ENCODE peak calls at places on chromosomes 1 and 21, in eight cellular contexts. One of them, this sample, is unnamed.

GRCh38 chr1:81562934-81563333 is 237.8 kb upstream of the ADGRL2 start:
- DNase-seq in effector memory CD4-positive, alpha-beta T cell: no peak
- DNase-seq in naive thymus-derived CD4-positive, alpha-beta T cell: no peak
- DNase-seq in activated CD4-positive, CD25-positive, alpha-beta regulatory T cell treated with anti-CD3 and anti-CD28 coated beads, Interleukin-2, amount 50 U/mL, for 72 hours: no peak
- DNase-seq in T-helper 9 cell: no peak
- DNase-seq in cerebellar nuclear complex: no peak
- DNase-seq in amniotic stem cell: no peak
- DNase-seq in ELF-1: no peak
- DNase-seq in this sample: no peak

GRCh38 chr1:57192256-57192655 is 226.4 kb upstream of the C8B start:
- DNase-seq in cerebellar nuclear complex: no peak
- DNase-seq in T-helper 9 cell: no peak
- DNase-seq in effector memory CD4-positive, alpha-beta T cell: no peak
- DNase-seq in activated CD4-positive, CD25-positive, alpha-beta regulatory T cell treated with anti-CD3 and anti-CD28 coated beads, Interleukin-2, amount 50 U/mL, for 72 hours: no peak
- DNase-seq in ELF-1: no peak
- DNase-seq in naive thymus-derived CD4-positive, alpha-beta T cell: no peak
- DNase-seq in amniotic stem cell: no peak
- DNase-seq in this sample: no peak

GRCh38 chr1:164771568-164772350 is 212.8 kb downstream of the PBX1 start:
- DNase-seq in T-helper 9 cell: no peak
- DNase-seq in naive thymus-derived CD4-positive, alpha-beta T cell: no peak
- DNase-seq in ELF-1: peak
- DNase-seq in cerebellar nuclear complex: no peak
- DNase-seq in effector memory CD4-positive, alpha-beta T cell: no peak
- DNase-seq in amniotic stem cell: no peak
- DNase-seq in activated CD4-positive, CD25-positive, alpha-beta regulatory T cell treated with anti-CD3 and anti-CD28 coated beads, Interleukin-2, amount 50 U/mL, for 72 hours: no peak
- DNase-seq in this sample: peak

GRCh38 chr1:171160181-171160580 is 24.9 kb upstream of the FMO2 start:
- DNase-seq in amniotic stem cell: no peak
- DNase-seq in T-helper 9 cell: no peak
- DNase-seq in activated CD4-positive, CD25-positive, alpha-beta regulatory T cell treated with anti-CD3 and anti-CD28 coated beads, Interleukin-2, amount 50 U/mL, for 72 hours: no peak
- DNase-seq in naive thymus-derived CD4-positive, alpha-beta T cell: no peak
- DNase-seq in cerebellar nuclear complex: no peak
- DNase-seq in effector memory CD4-positive, alpha-beta T cell: no peak
- DNase-seq in ELF-1: no peak
- DNase-seq in this sample: no peak

GRCh38 chr1:21553116-21553926 is 44.1 kb downstream of the ALPL start:
- DNase-seq in ELF-1: peak
- DNase-seq in amniotic stem cell: no peak
- DNase-seq in effector memory CD4-positive, alpha-beta T cell: no peak
- DNase-seq in cerebellar nuclear complex: no peak
- DNase-seq in activated CD4-positive, CD25-positive, alpha-beta regulatory T cell treated with anti-CD3 and anti-CD28 coated beads, Interleukin-2, amount 50 U/mL, for 72 hours: no peak
- DNase-seq in naive thymus-derived CD4-positive, alpha-beta T cell: no peak
- DNase-seq in T-helper 9 cell: no peak
- DNase-seq in this sample: no peak

GRCh38 chr1:8529901-8530300 is 212.0 kb downstream of the SLC45A1 start:
- DNase-seq in activated CD4-positive, CD25-positive, alpha-beta regulatory T cell treated with anti-CD3 and anti-CD28 coated beads, Interleukin-2, amount 50 U/mL, for 72 hours: no peak
- DNase-seq in ELF-1: no peak
- DNase-seq in T-helper 9 cell: no peak
- DNase-seq in naive thymus-derived CD4-positive, alpha-beta T cell: no peak
- DNase-seq in effector memory CD4-positive, alpha-beta T cell: no peak
- DNase-seq in cerebellar nuclear complex: no peak
- DNase-seq in amniotic stem cell: no peak
- DNase-seq in this sample: no peak

GRCh38 chr1:34976384-34977209 is 8.6 kb downstream of the TMEM35B start:
- DNase-seq in cerebellar nuclear complex: no peak
- DNase-seq in ELF-1: no peak
- DNase-seq in effector memory CD4-positive, alpha-beta T cell: no peak
- DNase-seq in activated CD4-positive, CD25-positive, alpha-beta regulatory T cell treated with anti-CD3 and anti-CD28 coated beads, Interleukin-2, amount 50 U/mL, for 72 hours: no peak
- DNase-seq in naive thymus-derived CD4-positive, alpha-beta T cell: no peak
- DNase-seq in T-helper 9 cell: no peak
- DNase-seq in amniotic stem cell: no peak
- DNase-seq in this sample: no peak

GRCh38 chr1:159000627-159001026 is 9.1 kb upstream of the IFI16 start:
- DNase-seq in T-helper 9 cell: no peak
- DNase-seq in ELF-1: peak
- DNase-seq in amniotic stem cell: peak
- DNase-seq in effector memory CD4-positive, alpha-beta T cell: no peak
- DNase-seq in cerebellar nuclear complex: no peak
- DNase-seq in naive thymus-derived CD4-positive, alpha-beta T cell: no peak
- DNase-seq in activated CD4-positive, CD25-positive, alpha-beta regulatory T cell treated with anti-CD3 and anti-CD28 coated beads, Interleukin-2, amount 50 U/mL, for 72 hours: no peak
- DNase-seq in this sample: peak

GRCh38 chr1:16617778-16618580 is 4.6 kb upstream of the NBPF1 start:
- DNase-seq in naive thymus-derived CD4-positive, alpha-beta T cell: no peak
- DNase-seq in effector memory CD4-positive, alpha-beta T cell: no peak
- DNase-seq in T-helper 9 cell: no peak
- DNase-seq in ELF-1: no peak
- DNase-seq in activated CD4-positive, CD25-positive, alpha-beta regulatory T cell treated with anti-CD3 and anti-CD28 coated beads, Interleukin-2, amount 50 U/mL, for 72 hours: no peak
- DNase-seq in cerebellar nuclear complex: no peak
- DNase-seq in amniotic stem cell: no peak
- DNase-seq in this sample: peak

GRCh38 chr1:38336308-38336707 is 289.7 kb upstream of the POU3F1 start:
- DNase-seq in activated CD4-positive, CD25-positive, alpha-beta regulatory T cell treated with anti-CD3 and anti-CD28 coated beads, Interleukin-2, amount 50 U/mL, for 72 hours: no peak
- DNase-seq in naive thymus-derived CD4-positive, alpha-beta T cell: no peak
- DNase-seq in T-helper 9 cell: no peak
- DNase-seq in ELF-1: no peak
- DNase-seq in effector memory CD4-positive, alpha-beta T cell: no peak
- DNase-seq in cerebellar nuclear complex: no peak
- DNase-seq in amniotic stem cell: no peak
- DNase-seq in this sample: no peak

GRCh38 chr1:111600886-111601386 is 18.7 kb upstream of the RAP1A start:
- DNase-seq in cerebellar nuclear complex: no peak
- DNase-seq in amniotic stem cell: no peak
- DNase-seq in T-helper 9 cell: no peak
- DNase-seq in activated CD4-positive, CD25-positive, alpha-beta regulatory T cell treated with anti-CD3 and anti-CD28 coated beads, Interleukin-2, amount 50 U/mL, for 72 hours: no peak
- DNase-seq in effector memory CD4-positive, alpha-beta T cell: no peak
- DNase-seq in ELF-1: no peak
- DNase-seq in naive thymus-derived CD4-positive, alpha-beta T cell: no peak
- DNase-seq in this sample: no peak

GRCh38 chr1:37056201-37056764 is 22.0 kb upstream of the GRIK3 start:
- DNase-seq in cerebellar nuclear complex: no peak
- DNase-seq in activated CD4-positive, CD25-positive, alpha-beta regulatory T cell treated with anti-CD3 and anti-CD28 coated beads, Interleukin-2, amount 50 U/mL, for 72 hours: no peak
- DNase-seq in ELF-1: peak
- DNase-seq in amniotic stem cell: no peak
- DNase-seq in naive thymus-derived CD4-positive, alpha-beta T cell: no peak
- DNase-seq in effector memory CD4-positive, alpha-beta T cell: no peak
- DNase-seq in T-helper 9 cell: no peak
- DNase-seq in this sample: no peak

GRCh38 chr21:41478319-41479177 is 29.4 kb downstream of the TMPRSS2 start:
- DNase-seq in activated CD4-positive, CD25-positive, alpha-beta regulatory T cell treated with anti-CD3 and anti-CD28 coated beads, Interleukin-2, amount 50 U/mL, for 72 hours: no peak
- DNase-seq in cerebellar nuclear complex: no peak
- DNase-seq in effector memory CD4-positive, alpha-beta T cell: no peak
- DNase-seq in ELF-1: peak
- DNase-seq in T-helper 9 cell: no peak
- DNase-seq in amniotic stem cell: no peak
- DNase-seq in naive thymus-derived CD4-positive, alpha-beta T cell: no peak
- DNase-seq in this sample: no peak

GRCh38 chr1:246784621-246785535 is 60.7 kb downstream of the SCCPDH start:
- DNase-seq in naive thymus-derived CD4-positive, alpha-beta T cell: peak
- DNase-seq in effector memory CD4-positive, alpha-beta T cell: no peak
- DNase-seq in amniotic stem cell: no peak
- DNase-seq in T-helper 9 cell: no peak
- DNase-seq in activated CD4-positive, CD25-positive, alpha-beta regulatory T cell treated with anti-CD3 and anti-CD28 coated beads, Interleukin-2, amount 50 U/mL, for 72 hours: no peak
- DNase-seq in cerebellar nuclear complex: no peak
- DNase-seq in ELF-1: no peak
- DNase-seq in this sample: no peak

GRCh38 chr1:162357681-162358266 is 18.9 kb downstream of the SPATA46 start:
- DNase-seq in activated CD4-positive, CD25-positive, alpha-beta regulatory T cell treated with anti-CD3 and anti-CD28 coated beads, Interleukin-2, amount 50 U/mL, for 72 hours: no peak
- DNase-seq in effector memory CD4-positive, alpha-beta T cell: no peak
- DNase-seq in naive thymus-derived CD4-positive, alpha-beta T cell: no peak
- DNase-seq in cerebellar nuclear complex: no peak
- DNase-seq in amniotic stem cell: peak
- DNase-seq in ELF-1: peak
- DNase-seq in T-helper 9 cell: no peak
- DNase-seq in this sample: no peak

GRCh38 chr1:220457982-220458381 is 70.0 kb upstream of the MARK1 start:
- DNase-seq in naive thymus-derived CD4-positive, alpha-beta T cell: no peak
- DNase-seq in effector memory CD4-positive, alpha-beta T cell: no peak
- DNase-seq in amniotic stem cell: no peak
- DNase-seq in ELF-1: no peak
- DNase-seq in cerebellar nuclear complex: no peak
- DNase-seq in T-helper 9 cell: no peak
- DNase-seq in activated CD4-positive, CD25-positive, alpha-beta regulatory T cell treated with anti-CD3 and anti-CD28 coated beads, Interleukin-2, amount 50 U/mL, for 72 hours: no peak
- DNase-seq in this sample: no peak

GRCh38 chr1:1157426-1157913 is 16.2 kb upstream of the TTLL10 start:
- DNase-seq in activated CD4-positive, CD25-positive, alpha-beta regulatory T cell treated with anti-CD3 and anti-CD28 coated beads, Interleukin-2, amount 50 U/mL, for 72 hours: peak
- DNase-seq in effector memory CD4-positive, alpha-beta T cell: peak
- DNase-seq in naive thymus-derived CD4-positive, alpha-beta T cell: peak
- DNase-seq in T-helper 9 cell: peak
- DNase-seq in ELF-1: peak
- DNase-seq in cerebellar nuclear complex: no peak
- DNase-seq in amniotic stem cell: peak
- DNase-seq in this sample: peak

GRCh38 chr21:29181799-29182470 is 51.5 kb downstream of the MAP3K7CL start:
- DNase-seq in T-helper 9 cell: no peak
- DNase-seq in activated CD4-positive, CD25-positive, alpha-beta regulatory T cell treated with anti-CD3 and anti-CD28 coated beads, Interleukin-2, amount 50 U/mL, for 72 hours: no peak
- DNase-seq in amniotic stem cell: peak
- DNase-seq in naive thymus-derived CD4-positive, alpha-beta T cell: no peak
- DNase-seq in effector memory CD4-positive, alpha-beta T cell: no peak
- DNase-seq in ELF-1: no peak
- DNase-seq in cerebellar nuclear complex: no peak
- DNase-seq in this sample: no peak

GRCh38 chr1:217332426-217333065 is 298.3 kb downstream of the GPATCH2 start:
- DNase-seq in naive thymus-derived CD4-positive, alpha-beta T cell: no peak
- DNase-seq in cerebellar nuclear complex: no peak
- DNase-seq in amniotic stem cell: no peak
- DNase-seq in T-helper 9 cell: no peak
- DNase-seq in ELF-1: no peak
- DNase-seq in effector memory CD4-positive, alpha-beta T cell: no peak
- DNase-seq in activated CD4-positive, CD25-positive, alpha-beta regulatory T cell treated with anti-CD3 and anti-CD28 coated beads, Interleukin-2, amount 50 U/mL, for 72 hours: no peak
- DNase-seq in this sample: no peak

GRCh38 chr1:83950106-83950661 is 48.7 kb downstream of the TTLL7 start:
- DNase-seq in ELF-1: no peak
- DNase-seq in cerebellar nuclear complex: no peak
- DNase-seq in effector memory CD4-positive, alpha-beta T cell: no peak
- DNase-seq in naive thymus-derived CD4-positive, alpha-beta T cell: no peak
- DNase-seq in amniotic stem cell: no peak
- DNase-seq in activated CD4-positive, CD25-positive, alpha-beta regulatory T cell treated with anti-CD3 and anti-CD28 coated beads, Interleukin-2, amount 50 U/mL, for 72 hours: no peak
- DNase-seq in T-helper 9 cell: no peak
- DNase-seq in this sample: no peak